ENCODE peak calls at places on chromosome 19, in six cellular contexts. J is neural progenitor cell, N is GM10248, T is coronary artery, U is renal cortical epithelial cell, E is T follicular helper cell. S is an unnamed sample.

GRCh38 chr19:52638601-52639000 is 446 bp upstream of the ZNF83 start:
- DNase-seq in N (peak; percentile 42), U (no peak), J (no peak), T (no peak), E (no peak), S (no peak)

GRCh38 chr19:1261863-1262686 is 7.1 kb upstream of the CIRBP start:
- DNase-seq in U (peak; percentile 65), J (peak; percentile 23), E (no peak), N (no peak), T (peak; percentile 92), S (peak; percentile 35)

GRCh38 chr19:14971474-14971873 is 8.2 kb downstream of the SLC1A6 start:
- DNase-seq in J (no peak), E (no peak), N (no peak), T (no peak), U (no peak), S (no peak)

GRCh38 chr19:1106841-1107654 is 3.3 kb downstream of the GPX4 start:
- DNase-seq in E (no peak), U (peak; percentile 38), T (no peak), J (no peak), N (no peak), S (no peak)

GRCh38 chr19:2888739-2889224 is 11.9 kb upstream of the ZNF57 start:
- DNase-seq in J (no peak), E (peak; percentile 26), U (no peak), N (peak; percentile 67), T (no peak), S (no peak)

GRCh38 chr19:43934055-43934984 is 762 bp downstream of the ZNF45 start:
- DNase-seq in U (peak; percentile 13), J (peak; percentile 4), E (no peak), N (peak; percentile 16), T (no peak), S (no peak)

GRCh38 chr19:38683393-38684077 is 36.1 kb downstream of the ACTN4 start:
- DNase-seq in N (no peak), J (peak; percentile 40), T (peak; percentile 88), U (peak; percentile 100), E (no peak), S (no peak)

GRCh38 chr19:33724021-33724722 is 72.5 kb upstream of the KCTD15 start:
- DNase-seq in J (no peak), U (no peak), E (no peak), N (no peak), T (no peak), S (no peak)

GRCh38 chr19:55675661-55676354 is 782 bp downstream of the EPN1 start:
- DNase-seq in N (no peak), U (no peak), E (no peak), J (no peak), T (no peak), S (no peak)

GRCh38 chr19:47045867-47046470 is 2.5 kb downstream of the TMEM160 start:
- DNase-seq in T (no peak), U (no peak), N (no peak), J (no peak), E (no peak), S (no peak)

GRCh38 chr19:18392417-18392816 is 5.0 kb downstream of the LRRC25 start:
- DNase-seq in N (no peak), T (no peak), J (no peak), U (no peak), E (no peak), S (peak; percentile 56)

GRCh38 chr19:38693380-38694223 is 46.2 kb downstream of the ACTN4 start:
- DNase-seq in J (peak; percentile 87), N (peak; percentile 64), T (no peak), U (peak; percentile 97), E (no peak), S (peak; percentile 70)

GRCh38 chr19:55161571-55162322 is 4.2 kb upstream of the TNNI3 start:
- DNase-seq in E (no peak), N (no peak), J (no peak), T (no peak), U (no peak), S (no peak)

GRCh38 chr19:38543807-38544568 is 73.8 kb downstream of the MAP4K1 start:
- DNase-seq in J (no peak), U (peak; percentile 64), E (no peak), T (peak; percentile 80), N (peak; percentile 75), S (peak; percentile 82)

GRCh38 chr19:29927944-29928669 is 13.9 kb upstream of the URI1 start:
- DNase-seq in N (peak; percentile 65), T (no peak), U (no peak), J (peak; percentile 68), E (no peak), S (peak; percentile 52)

GRCh38 chr19:1154731-1155351 is 19.2 kb downstream of the SBNO2 start:
- DNase-seq in E (no peak), U (peak; percentile 69), N (no peak), J (no peak), T (peak; percentile 94), S (no peak)